ENCODE peak calls at places on chromosome 14, in nine cellular contexts. F, S, M, B, O, L, K, D and W are unnamed samples.

GRCh38 chr14:51780741-51781140 is 79.7 kb upstream of the GNG2 start:
- DNase-seq in F (no peak), S (no peak), M (peak; percentile 75), B (peak; percentile 45), O (peak; percentile 68), L (peak; percentile 43), K (no peak), D (no peak), W (no peak)

GRCh38 chr14:52949711-52950409 is 990 bp downstream of the FERMT2 start:
- DNase-seq in F (no peak), S (no peak), M (no peak), B (peak; percentile 56), O (peak; percentile 68), L (peak; percentile 43), K (peak; percentile 36), D (peak; percentile 48), W (no peak)

GRCh38 chr14:95553141-95553540 is 18.3 kb downstream of the GLRX5 start:
- DNase-seq in F (no peak), S (no peak), M (peak; percentile 27), B (no peak), O (no peak), L (no peak), K (no peak), D (no peak), W (no peak)

GRCh38 chr14:105419055-105419304 is 647 bp upstream of the MTA1 start:
- DNase-seq in F (no peak), S (no peak), M (peak; percentile 60), B (no peak), O (no peak), L (no peak), K (no peak), D (no peak), W (no peak)

GRCh38 chr14:91924871-91925726 is 22.4 kb downstream of the FBLN5 start:
- DNase-seq in F (no peak), S (no peak), M (no peak), B (peak; percentile 53), O (no peak), L (no peak), K (no peak), D (no peak), W (no peak)

GRCh38 chr14:64773046-64773445 is 68.8 kb downstream of the PLEKHG3 start:
- DNase-seq in F (no peak), S (no peak), M (no peak), B (no peak), O (no peak), L (no peak), K (no peak), D (no peak), W (no peak)

GRCh38 chr14:94050231-94050880 is 24.2 kb downstream of the OTUB2 start:
- DNase-seq in F (peak; percentile 76), S (no peak), M (no peak), B (no peak), O (no peak), L (no peak), K (no peak), D (no peak), W (no peak)

GRCh38 chr14:91293281-91293680 is 48.8 kb upstream of the GPR68 start:
- DNase-seq in F (no peak), S (no peak), M (no peak), B (no peak), O (no peak), L (no peak), K (no peak), D (no peak), W (no peak)

DNA sequence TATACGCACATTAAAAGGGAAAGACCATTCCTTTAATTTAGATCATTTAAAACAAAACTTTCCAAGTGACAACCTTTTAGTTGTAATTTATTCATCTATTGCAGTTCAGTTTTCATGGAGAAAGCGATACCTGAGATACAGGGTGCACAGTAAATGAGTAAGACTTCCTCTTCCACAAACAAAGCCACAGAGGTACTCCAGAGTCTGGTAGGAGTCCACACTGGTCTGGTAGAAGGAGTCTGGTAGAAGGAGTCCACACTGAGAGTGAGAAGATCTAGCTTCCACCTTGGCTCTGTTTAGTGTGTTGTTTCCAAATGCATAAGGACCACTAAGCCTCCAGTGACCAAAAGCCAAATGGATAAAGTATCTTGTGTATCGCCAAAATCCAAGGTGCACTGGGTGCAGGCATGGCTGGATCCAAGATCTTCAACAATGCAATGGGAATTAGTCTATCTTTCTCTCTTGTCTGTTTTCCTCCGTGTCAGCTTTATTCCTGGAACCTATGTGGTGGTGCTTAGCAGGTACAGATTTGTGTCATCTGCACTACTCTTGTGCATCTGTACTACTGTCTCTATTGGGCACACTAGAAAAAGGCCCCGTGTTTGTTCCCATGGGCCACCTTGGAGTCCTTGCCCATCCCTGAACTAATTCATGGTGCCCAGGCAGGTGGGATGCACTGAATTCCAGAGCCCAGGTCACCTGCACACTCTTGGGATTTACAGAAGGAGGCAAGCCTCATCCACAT is 331.1 kb downstream of the BCL11B start:
- DNase-seq in F (no peak), S (no peak), M (no peak), B (no peak), O (no peak), L (no peak), K (no peak), D (no peak), W (no peak)
- H3K27ac ChIP-seq in F (no peak overlapping the region), S (no peak overlapping the region), M (no peak overlapping the region), B (no peak overlapping the region), O (no peak overlapping the region), L (no peak overlapping the region), K (no peak overlapping the region), D (no peak overlapping the region), W (no peak overlapping the region)

GRCh38 chr14:78153069-78153351 is 17.2 kb upstream of the NRXN3 start:
- DNase-seq in F (no peak), S (no peak), M (no peak), B (peak; percentile 27), O (peak; percentile 22), L (no peak), K (no peak), D (no peak), W (no peak)

GRCh38 chr14:78157855-78158436 is 12.2 kb upstream of the NRXN3 start:
- DNase-seq in F (no peak), S (no peak), M (peak; percentile 83), B (peak; percentile 24), O (peak; percentile 24), L (no peak), K (no peak), D (peak; percentile 73), W (no peak)

GRCh38 chr14:78156196-78156595 is 14.0 kb upstream of the NRXN3 start:
- DNase-seq in F (no peak), S (no peak), M (no peak), B (no peak), O (no peak), L (no peak), K (no peak), D (no peak), W (no peak)

GRCh38 chr14:78152246-78153068 is 17.7 kb upstream of the NRXN3 start:
- DNase-seq in F (no peak), S (no peak), M (no peak), B (no peak), O (no peak), L (no peak), K (no peak), D (no peak), W (no peak)

DNA sequence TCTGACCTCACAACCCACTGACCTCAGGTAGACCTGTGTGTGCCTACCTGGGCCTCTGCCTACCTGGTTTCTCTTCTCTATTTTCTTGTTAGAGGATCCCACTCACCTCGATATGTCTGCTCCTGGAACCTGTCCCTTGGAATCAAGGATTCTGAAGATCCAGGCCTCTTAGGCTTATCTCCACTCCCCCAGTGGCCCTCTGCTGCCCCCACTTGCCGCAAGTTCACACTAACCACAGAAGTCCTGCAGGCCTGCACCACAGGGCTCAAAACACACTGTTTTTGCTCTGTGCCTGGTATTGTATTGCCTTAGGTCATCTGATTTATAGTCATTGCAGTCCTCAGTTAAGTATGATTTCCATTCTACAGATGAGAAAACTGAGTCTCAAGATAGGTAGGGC is 15.3 kb upstream of the NRXN3 start:
- DNase-seq in F (no peak), S (no peak), M (peak; percentile 84), B (no peak), O (no peak), L (no peak), K (no peak), D (no peak), W (peak; percentile 80)
- TF ChIP-seq CTCF in F (no peak), S (no peak), M (peak; percentile 76), B (no peak), O (peak; percentile 19), L (no peak), K (no peak), D (no peak), W (peak; percentile 81)

GRCh38 chr14:21475767-21476525 is 813 bp downstream of the RAB2B start:
- DNase-seq in F (no peak), S (no peak), M (no peak), B (no peak), O (no peak), L (no peak), K (no peak), D (no peak), W (no peak)

GRCh38 chr14:21476526-21476924 is 234 bp downstream of the RAB2B start:
- DNase-seq in F (peak; percentile 85), S (peak; percentile 94), M (no peak), B (no peak), O (peak; percentile 79), L (no peak), K (peak; percentile 83), D (peak; percentile 93), W (no peak)

GRCh38 chr14:21476925-21477681 is at the start of the genes RAB2B and TOX4:
- DNase-seq in F (peak; percentile 94), S (peak; percentile 97), M (peak; percentile 99), B (peak; percentile 99), O (peak; percentile 98), L (peak; percentile 98), K (peak; percentile 93), D (peak; percentile 98), W (peak; percentile 97)
- H3K27ac ChIP-seq in F (peak within 1 kb of the TSS; percentile 83), S (peak within 1 kb of the TSS; percentile 88), M (peak within 1 kb of the TSS; percentile 22), B (peak within 1 kb of the TSS; percentile 94), O (peak within 1 kb of the TSS; percentile 61), L (peak within 1 kb of the TSS; percentile 94), K (peak within 1 kb of the TSS; percentile 78), D (peak within 1 kb of the TSS; percentile 88), W (peak within 1 kb of the TSS; percentile 71)

GRCh38 chr14:60933920-60934655 is 46.8 kb downstream of the TRMT5 start:
- DNase-seq in F (no peak), S (no peak), M (no peak), B (no peak), O (no peak), L (no peak), K (no peak), D (peak; percentile 42), W (no peak)
- TF ChIP-seq CTCF in F (no peak), S (no peak), M (no peak), B (no peak), O (no peak), L (no peak), K (no peak), D (no peak), W (no peak)

GRCh38 chr14:102778616-102779351 is 1.5 kb downstream of the TRAF3 start:
- DNase-seq in F (no peak), S (no peak), M (peak; percentile 32), B (no peak), O (no peak), L (no peak), K (no peak), D (no peak), W (peak; percentile 51)
- H3K27ac ChIP-seq in F (peak overlapping the region; percentile 72), S (peak overlapping the region; percentile 93), M (no peak overlapping the region), B (no peak overlapping the region), O (no peak overlapping the region), L (peak overlapping the region; percentile 85), K (peak overlapping the region; percentile 51), D (peak overlapping the region; percentile 91), W (peak overlapping the region; percentile 48)